ENCODE peak calls at places on chromosome 18, in six cellular contexts. E is psoas muscle, L is pancreas, M is ovary, D is GM06990, U is right atrium auricular region. I is an unnamed sample.

GRCh38 chr18:7117390-7118355 is at the start of gene LAMA1:
- DNase-seq in M (peak; percentile 42), L (peak; percentile 72), E (peak; percentile 29), D (no peak), U (no peak), I (no peak)

GRCh38 chr18:67483237-67483636 is 33.3 kb downstream of the DSEL start:
- DNase-seq in M (no peak), D (no peak), U (no peak), L (no peak), E (no peak), I (no peak)

GRCh38 chr18:69558088-69558487 is 157.4 kb downstream of the DOK6 start:
- DNase-seq in L (no peak), E (no peak), D (no peak), U (no peak), M (no peak), I (no peak)

GRCh38 chr18:45997689-45998088 is 30.6 kb upstream of the EPG5 start:
- DNase-seq in U (no peak), E (no peak), D (no peak), L (no peak), M (no peak), I (no peak)

GRCh38 chr18:71831039-71831438 is 713.1 kb downstream of the CBLN2 start:
- DNase-seq in E (no peak), L (no peak), U (no peak), M (no peak), D (no peak), I (no peak)

GRCh38 chr18:64094210-64094609 is 54.7 kb downstream of the LINC00305 start:
- DNase-seq in E (no peak), U (no peak), D (no peak), M (no peak), L (no peak), I (no peak)

GRCh38 chr18:6219116-6219717 is 195.5 kb downstream of the L3MBTL4 start:
- DNase-seq in D (no peak), M (no peak), E (no peak), L (no peak), U (no peak), I (no peak)

GRCh38 chr18:14086459-14087231 is 45.6 kb downstream of the ZNF519 start:
- DNase-seq in D (peak; percentile 25), U (no peak), E (no peak), L (no peak), M (no peak), I (no peak)

GRCh38 chr18:55382277-55382805 is 205.7 kb downstream of the TCF4 start:
- DNase-seq in M (no peak), D (no peak), L (no peak), E (no peak), U (no peak), I (no peak)

GRCh38 chr18:28494151-28494550 is 317.2 kb upstream of the CDH2 start:
- DNase-seq in D (no peak), U (no peak), E (no peak), L (no peak), M (no peak), I (no peak)

GRCh38 chr18:13264986-13265900 is 46.7 kb downstream of the LDLRAD4 start:
- DNase-seq in U (peak; percentile 56), D (no peak), M (no peak), L (no peak), E (no peak), I (no peak)

GRCh38 chr18:63970803-63971191 is 916 bp downstream of the SERPINB8 start:
- DNase-seq in U (no peak), L (peak; percentile 64), D (no peak), M (peak; percentile 49), E (peak; percentile 39), I (peak; percentile 75)

GRCh38 chr18:9862686-9863085 is 23.1 kb upstream of the TXNDC2 start:
- DNase-seq in U (no peak), L (no peak), M (no peak), E (no peak), D (no peak), I (no peak)

GRCh38 chr18:39946623-39947061 is 2008.4 kb upstream of the PIK3C3 start:
- DNase-seq in M (no peak), E (no peak), U (no peak), D (no peak), L (no peak), I (no peak)

GRCh38 chr18:44945847-44946490 is 265.3 kb downstream of the SETBP1 start:
- DNase-seq in L (no peak), U (no peak), D (no peak), M (no peak), E (no peak), I (no peak)

GRCh38 chr18:40387130-40387821 is 1567.8 kb upstream of the PIK3C3 start:
- DNase-seq in U (no peak), E (no peak), L (no peak), D (no peak), M (no peak), I (no peak)

GRCh38 chr18:68498185-68498584 is 216.7 kb downstream of the TMX3 start:
- DNase-seq in E (no peak), U (no peak), M (no peak), L (no peak), D (no peak), I (no peak)

GRCh38 chr18:23853448-23854210 is 160.9 kb upstream of the TTC39C start:
- DNase-seq in L (no peak), M (no peak), D (no peak), E (no peak), U (no peak), I (no peak)

GRCh38 chr18:76484749-76485387 is 10.2 kb downstream of the ZNF516 start:
- DNase-seq in D (no peak), E (no peak), M (no peak), U (no peak), L (no peak), I (no peak)

GRCh38 chr18:51107082-51107481 is 77.1 kb downstream of the SMAD4 start:
- DNase-seq in L (no peak), U (no peak), E (no peak), D (no peak), M (no peak), I (no peak)

GRCh38 chr18:69897397-69898108 is 50.1 kb downstream of the CD226 start:
- DNase-seq in E (no peak), D (peak; percentile 32), U (no peak), M (no peak), L (no peak), I (no peak)

GRCh38 chr18:23825496-23825895 is 136.2 kb downstream of the LAMA3 start:
- DNase-seq in E (no peak), M (no peak), L (no peak), U (no peak), D (no peak), I (no peak)

GRCh38 chr18:3932285-3932684 is 482.3 kb downstream of the TGIF1 start:
- DNase-seq in M (no peak), L (no peak), D (no peak), E (no peak), U (no peak), I (no peak)
- H3K4me3 ChIP-seq in M (no peak overlapping the region), L (no peak overlapping the region), D (no peak overlapping the region), E (no peak overlapping the region), U (no peak overlapping the region), I (no peak overlapping the region)

DNA sequence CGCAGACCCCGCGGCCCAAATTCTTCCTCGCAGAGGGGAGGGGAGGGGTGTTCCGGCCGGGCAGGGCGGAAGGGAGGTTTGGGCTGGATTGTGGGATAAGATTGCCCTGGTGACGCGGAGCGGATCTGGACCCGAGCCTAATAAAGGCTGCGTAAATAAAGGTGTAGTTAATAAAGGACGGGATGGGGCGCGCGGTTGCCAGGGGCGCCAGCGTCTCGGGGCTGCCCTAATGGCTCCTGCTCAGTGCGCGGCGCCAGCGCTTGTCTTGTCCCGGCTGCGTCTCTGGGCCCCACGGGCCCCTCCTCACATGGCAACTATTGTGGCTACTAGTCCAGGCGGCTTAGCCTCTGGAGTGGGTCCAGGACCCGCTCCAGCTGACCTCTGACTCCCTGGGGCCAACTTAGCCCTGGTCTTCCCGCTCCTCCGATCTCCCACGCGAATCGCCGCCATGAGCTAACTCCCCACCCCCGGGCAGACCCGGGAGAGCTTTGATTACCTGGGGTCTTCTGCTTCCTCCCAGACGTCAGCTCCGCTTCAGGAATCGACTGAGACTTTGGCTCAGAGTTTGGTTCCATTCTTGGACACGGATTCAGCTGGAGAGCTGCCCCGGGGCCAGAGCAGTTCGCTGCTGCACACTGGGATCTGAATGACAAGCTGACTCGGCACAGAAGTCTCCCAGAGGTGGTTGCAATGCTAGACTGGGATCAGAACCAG is 36.5 kb downstream of the SLC25A52 start:
- DNase-seq in D (peak; percentile 9), M (peak; percentile 36), L (peak; percentile 72), E (peak; percentile 37), U (peak; percentile 60), I (peak; percentile 34)
- H3K4me3 ChIP-seq in D (no peak overlapping the region), M (peak overlapping the region; percentile 38), L (peak overlapping the region; percentile 57), E (peak overlapping the region; percentile 88), U (peak overlapping the region; percentile 65), I (peak overlapping the region; percentile 80)

DNA sequence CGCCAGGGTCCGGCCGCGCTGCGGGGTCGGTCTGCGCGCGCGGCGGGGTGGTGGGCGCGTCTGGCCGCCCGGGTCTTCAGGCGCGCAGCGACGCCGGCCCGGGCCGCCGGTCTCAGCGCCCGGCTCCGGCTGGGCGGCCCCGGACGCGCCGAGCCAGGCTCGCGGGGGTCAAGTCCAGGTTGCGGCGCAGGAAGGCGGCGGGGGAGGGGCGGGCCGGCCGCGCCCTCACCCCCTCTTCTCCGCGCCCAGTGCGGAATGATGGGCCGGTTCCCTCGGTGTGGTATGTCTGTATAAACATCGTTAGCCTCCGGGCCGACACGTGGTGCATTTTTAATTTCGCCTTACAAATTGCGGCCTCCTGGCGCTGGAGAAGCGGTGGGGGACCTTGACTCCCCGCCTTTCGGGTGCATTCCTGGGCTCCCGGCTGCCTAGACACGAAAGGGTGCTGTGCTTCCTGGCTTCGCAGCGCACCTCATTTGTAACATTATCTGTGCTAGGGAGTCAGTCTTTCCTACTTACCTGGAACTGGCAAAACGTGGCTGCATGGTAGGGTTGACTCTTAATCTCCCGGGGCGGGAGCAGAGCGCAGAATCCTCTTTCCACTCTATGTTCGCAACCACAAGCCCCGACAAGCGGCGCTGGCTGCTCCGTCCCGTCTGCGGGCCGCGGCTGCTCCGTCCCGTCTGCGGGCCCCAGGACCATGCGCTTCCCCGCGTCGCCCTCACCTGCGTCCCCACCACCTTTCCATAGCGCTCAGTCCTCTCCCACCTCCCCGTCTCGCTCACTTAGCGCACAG is 69.0 kb downstream of the CTAGE1 start:
- DNase-seq in U (peak; percentile 89), D (no peak), L (peak; percentile 75), E (peak; percentile 43), M (peak; percentile 85), I (peak; percentile 70)
- H3K4me3 ChIP-seq in U (peak overlapping the region; percentile 58), D (no peak overlapping the region), L (peak overlapping the region; percentile 46), E (peak overlapping the region; percentile 59), M (peak overlapping the region; percentile 66), I (peak overlapping the region; percentile 58)

GRCh38 chr18:49487711-49488310 is 777 bp upstream of the C18orf32 start:
- DNase-seq in L (no peak), D (no peak), E (no peak), M (no peak), U (no peak), I (no peak)
- H3K4me3 ChIP-seq in L (peak overlapping the region; percentile 78), D (no peak overlapping the region), E (peak overlapping the region; percentile 95), M (peak overlapping the region; percentile 94), U (peak overlapping the region; percentile 91), I (peak overlapping the region; percentile 73)

I was measured in tibial artery.